ENCODE peak calls at places on chromosomes 6 and 20, in nine cellular contexts. G is type B pancreatic cell, T is H54, B is astrocyte of the spinal cord, Y is sigmoid colon, R is PC-9, U is DMS79 treated with DMSO at 0.1 percent for 48 hours, V is A172, L is NCI-H1105. E is an unnamed sample.

GRCh38 chr6:4844108-4844507 is 67.9 kb downstream of the CDYL start:
- DNase-seq in G (no peak), T (no peak), B (no peak), Y (no peak), R (no peak), U (no peak), V (no peak), L (no peak), E (no peak)

GRCh38 chr6:41780623-41781301 is at the start of gene PRICKLE4:
- DNase-seq in G (no peak), T (peak), B (no peak), Y (peak), R (peak), U (peak), V (peak), L (peak), E (peak)

GRCh38 chr6:130843575-130844320 is 16.5 kb downstream of the SMLR1 start:
- DNase-seq in G (no peak), T (peak), B (peak), Y (no peak), R (no peak), U (no peak), V (peak), L (peak), E (peak)

GRCh38 chr20:62953839-62954703 is 1.6 kb downstream of the SLC17A9 start:
- DNase-seq in G (peak), T (no peak), B (peak), Y (peak), R (no peak), U (peak), V (no peak), L (peak), E (peak)

GRCh38 chr6:149162924-149163323 is 154.6 kb upstream of the TAB2 start:
- DNase-seq in G (no peak), T (no peak), B (no peak), Y (no peak), R (no peak), U (no peak), V (no peak), L (no peak), E (no peak)

GRCh38 chr20:47502271-47502730 is 614 bp downstream of the NCOA3 start:
- DNase-seq in G (no peak), T (no peak), B (peak), Y (no peak), R (peak), U (no peak), V (peak), L (no peak), E (peak)

GRCh38 chr20:48180039-48180438 is 394.8 kb upstream of the SULF2 start:
- DNase-seq in G (no peak), T (no peak), B (peak), Y (no peak), R (peak), U (no peak), V (peak), L (no peak), E (no peak)

GRCh38 chr6:128600397-128600951 is 80.1 kb upstream of the PTPRK start:
- DNase-seq in G (no peak), T (peak), B (peak), Y (no peak), R (peak), U (no peak), V (peak), L (peak), E (peak)

GRCh38 chr20:3786126-3786484 is 435 bp downstream of the CENPB start:
- DNase-seq in G (no peak), T (no peak), B (peak), Y (no peak), R (peak), U (no peak), V (no peak), L (peak), E (peak)

GRCh38 chr20:4170621-4171537 is 155.5 kb upstream of the RNF24 start:
- DNase-seq in G (no peak), T (no peak), B (peak), Y (no peak), R (no peak), U (no peak), V (no peak), L (no peak), E (no peak)

GRCh38 chr6:30844118-30844535 is 40.2 kb upstream of the DDR1 start:
- DNase-seq in G (no peak), T (no peak), B (no peak), Y (no peak), R (peak), U (no peak), V (peak), L (no peak), E (peak)

GRCh38 chr6:111944541-111944940 is 71.3 kb upstream of the FYN start:
- DNase-seq in G (no peak), T (no peak), B (no peak), Y (no peak), R (no peak), U (no peak), V (no peak), L (no peak), E (no peak)

GRCh38 chr20:62595491-62595890 is 46.8 kb upstream of the SLCO4A1 start:
- DNase-seq in G (no peak), T (peak), B (peak), Y (no peak), R (peak), U (no peak), V (peak), L (no peak), E (peak)

GRCh38 chr6:52337633-52338290 is 24.2 kb upstream of the PAQR8 start:
- DNase-seq in G (no peak), T (no peak), B (no peak), Y (no peak), R (no peak), U (no peak), V (no peak), L (no peak), E (no peak)

GRCh38 chr6:146593978-146594377 is 4.8 kb upstream of the ADGB start:
- DNase-seq in G (no peak), T (no peak), B (no peak), Y (no peak), R (no peak), U (no peak), V (no peak), L (no peak), E (no peak)

GRCh38 chr20:57396638-57397003 is 5.4 kb downstream of the RBM38 start:
- DNase-seq in G (no peak), T (no peak), B (no peak), Y (no peak), R (no peak), U (no peak), V (no peak), L (no peak), E (no peak)

GRCh38 chr6:398558-399078 is 7.1 kb downstream of the IRF4 start:
- DNase-seq in G (no peak), T (no peak), B (no peak), Y (no peak), R (no peak), U (no peak), V (no peak), L (no peak), E (no peak)

GRCh38 chr6:44269921-44270525 is at the start of gene TMEM151B:
- DNase-seq in G (no peak), T (no peak), B (no peak), Y (no peak), R (no peak), U (peak), V (no peak), L (peak), E (no peak)

GRCh38 chr20:17226410-17227198 is at the start of gene PCSK2:
- DNase-seq in G (peak), T (no peak), B (peak), Y (peak), R (no peak), U (peak), V (no peak), L (peak), E (peak)

GRCh38 chr20:32465092-32465900 is 107.2 kb downstream of the ASXL1 start:
- DNase-seq in G (no peak), T (no peak), B (peak), Y (peak), R (peak), U (no peak), V (no peak), L (no peak), E (no peak)

GRCh38 chr6:144062757-144063156 is 32.6 kb downstream of the SF3B5 start:
- DNase-seq in G (no peak), T (no peak), B (no peak), Y (no peak), R (no peak), U (no peak), V (no peak), L (no peak), E (no peak)

GRCh38 chr20:23889775-23890187 is 10.2 kb upstream of the CST5 start:
- DNase-seq in G (no peak), T (peak), B (peak), Y (no peak), R (peak), U (peak), V (peak), L (no peak), E (peak)

GRCh38 chr6:18260448-18261106 is 3.8 kb downstream of the DEK start:
- DNase-seq in G (no peak), T (no peak), B (peak), Y (no peak), R (peak), U (peak), V (peak), L (no peak), E (peak)

GRCh38 chr6:12608016-12608860 is 108.3 kb upstream of the PHACTR1 start:
- DNase-seq in G (no peak), T (no peak), B (peak), Y (no peak), R (no peak), U (no peak), V (peak), L (no peak), E (peak)

E was measured in GM03348.